ENCODE peak calls at places on chromosomes 6 and 20, in seven cellular contexts. One of them, this sample, is unnamed.

GRCh38 chr6:56435326-56435725 is 187.9 kb upstream of the COL21A1 start:
- DNase-seq in upper lobe of right lung: no peak
- DNase-seq in fibroblast of lung: no peak
- DNase-seq in right atrium auricular region: no peak
- DNase-seq in breast epithelium: no peak
- DNase-seq in right cardiac atrium: no peak
- DNase-seq in CD8-positive, alpha-beta memory T cell: no peak
- DNase-seq in this sample: no peak

GRCh38 chr20:61357119-61357518 is 105.1 kb downstream of the CDH4 start:
- DNase-seq in upper lobe of right lung: no peak
- DNase-seq in fibroblast of lung: no peak
- DNase-seq in right atrium auricular region: no peak
- DNase-seq in breast epithelium: no peak
- DNase-seq in right cardiac atrium: no peak
- DNase-seq in CD8-positive, alpha-beta memory T cell: no peak
- DNase-seq in this sample: no peak

GRCh38 chr6:157513619-157514485 is 132.9 kb downstream of the ZDHHC14 start:
- DNase-seq in upper lobe of right lung: no peak
- DNase-seq in fibroblast of lung: no peak
- DNase-seq in right atrium auricular region: no peak
- DNase-seq in breast epithelium: no peak
- DNase-seq in right cardiac atrium: no peak
- DNase-seq in CD8-positive, alpha-beta memory T cell: no peak
- DNase-seq in this sample: no peak

GRCh38 chr6:158038291-158039177 is 56.9 kb downstream of the SYNJ2 start:
- DNase-seq in upper lobe of right lung: peak; percentile 54
- DNase-seq in fibroblast of lung: no peak
- DNase-seq in right atrium auricular region: no peak
- DNase-seq in breast epithelium: no peak
- DNase-seq in right cardiac atrium: peak; percentile 59
- DNase-seq in CD8-positive, alpha-beta memory T cell: no peak
- DNase-seq in this sample: peak; percentile 56

GRCh38 chr6:2132911-2133310 is 112.5 kb downstream of the GMDS start:
- DNase-seq in upper lobe of right lung: no peak
- DNase-seq in fibroblast of lung: no peak
- DNase-seq in right atrium auricular region: no peak
- DNase-seq in breast epithelium: no peak
- DNase-seq in right cardiac atrium: no peak
- DNase-seq in CD8-positive, alpha-beta memory T cell: no peak
- DNase-seq in this sample: no peak

GRCh38 chr20:50464026-50464724 is 46.0 kb upstream of the PTPN1 start:
- DNase-seq in upper lobe of right lung: peak; percentile 78
- DNase-seq in fibroblast of lung: peak; percentile 65
- DNase-seq in right atrium auricular region: peak; percentile 78
- DNase-seq in breast epithelium: no peak
- DNase-seq in right cardiac atrium: peak; percentile 77
- DNase-seq in CD8-positive, alpha-beta memory T cell: peak; percentile 42
- DNase-seq in this sample: peak; percentile 84

GRCh38 chr20:63330084-63330760 is 30.9 kb downstream of the CHRNA4 start:
- DNase-seq in upper lobe of right lung: no peak
- DNase-seq in fibroblast of lung: no peak
- DNase-seq in right atrium auricular region: no peak
- DNase-seq in breast epithelium: no peak
- DNase-seq in right cardiac atrium: peak; percentile 44
- DNase-seq in CD8-positive, alpha-beta memory T cell: no peak
- DNase-seq in this sample: no peak

GRCh38 chr6:151716446-151717047 is 90.9 kb upstream of the ESR1 start:
- DNase-seq in upper lobe of right lung: no peak
- DNase-seq in fibroblast of lung: no peak
- DNase-seq in right atrium auricular region: no peak
- DNase-seq in breast epithelium: no peak
- DNase-seq in right cardiac atrium: no peak
- DNase-seq in CD8-positive, alpha-beta memory T cell: no peak
- DNase-seq in this sample: no peak

GRCh38 chr6:100363651-100364050 is 101.1 kb downstream of the SIM1 start:
- DNase-seq in upper lobe of right lung: no peak
- DNase-seq in fibroblast of lung: no peak
- DNase-seq in right atrium auricular region: no peak
- DNase-seq in breast epithelium: no peak
- DNase-seq in right cardiac atrium: no peak
- DNase-seq in CD8-positive, alpha-beta memory T cell: no peak
- DNase-seq in this sample: no peak

GRCh38 chr6:10582774-10583508 is 61.8 kb downstream of the GCNT2 start:
- DNase-seq in upper lobe of right lung: no peak
- DNase-seq in fibroblast of lung: no peak
- DNase-seq in right atrium auricular region: no peak
- DNase-seq in breast epithelium: no peak
- DNase-seq in right cardiac atrium: no peak
- DNase-seq in CD8-positive, alpha-beta memory T cell: no peak
- DNase-seq in this sample: no peak

GRCh38 chr6:107932580-107932979 is 25.4 kb downstream of the SEC63 start:
- DNase-seq in upper lobe of right lung: no peak
- DNase-seq in fibroblast of lung: no peak
- DNase-seq in right atrium auricular region: no peak
- DNase-seq in breast epithelium: no peak
- DNase-seq in right cardiac atrium: no peak
- DNase-seq in CD8-positive, alpha-beta memory T cell: no peak
- DNase-seq in this sample: no peak

GRCh38 chr6:25399885-25400284 is 120.7 kb downstream of the CARMIL1 start:
- DNase-seq in upper lobe of right lung: no peak
- DNase-seq in fibroblast of lung: no peak
- DNase-seq in right atrium auricular region: no peak
- DNase-seq in breast epithelium: no peak
- DNase-seq in right cardiac atrium: no peak
- DNase-seq in CD8-positive, alpha-beta memory T cell: no peak
- DNase-seq in this sample: no peak

GRCh38 chr6:146871613-146872465 is 273.1 kb downstream of the ADGB start:
- DNase-seq in upper lobe of right lung: no peak
- DNase-seq in fibroblast of lung: peak; percentile 8
- DNase-seq in right atrium auricular region: no peak
- DNase-seq in breast epithelium: no peak
- DNase-seq in right cardiac atrium: no peak
- DNase-seq in CD8-positive, alpha-beta memory T cell: no peak
- DNase-seq in this sample: no peak

GRCh38 chr6:89690944-89691324 is 52.4 kb upstream of the LYRM2 start:
- DNase-seq in upper lobe of right lung: no peak
- DNase-seq in fibroblast of lung: no peak
- DNase-seq in right atrium auricular region: no peak
- DNase-seq in breast epithelium: no peak
- DNase-seq in right cardiac atrium: no peak
- DNase-seq in CD8-positive, alpha-beta memory T cell: no peak
- DNase-seq in this sample: no peak

GRCh38 chr6:89694428-89694827 is 55.9 kb upstream of the LYRM2 start:
- DNase-seq in upper lobe of right lung: no peak
- DNase-seq in fibroblast of lung: no peak
- DNase-seq in right atrium auricular region: no peak
- DNase-seq in breast epithelium: no peak
- DNase-seq in right cardiac atrium: no peak
- DNase-seq in CD8-positive, alpha-beta memory T cell: no peak
- DNase-seq in this sample: no peak

GRCh38 chr6:89689732-89690131 is 51.2 kb upstream of the LYRM2 start:
- DNase-seq in upper lobe of right lung: no peak
- DNase-seq in fibroblast of lung: no peak
- DNase-seq in right atrium auricular region: no peak
- DNase-seq in breast epithelium: no peak
- DNase-seq in right cardiac atrium: no peak
- DNase-seq in CD8-positive, alpha-beta memory T cell: no peak
- DNase-seq in this sample: no peak

GRCh38 chr6:89693207-89693606 is 54.7 kb upstream of the LYRM2 start:
- DNase-seq in upper lobe of right lung: no peak
- DNase-seq in fibroblast of lung: no peak
- DNase-seq in right atrium auricular region: no peak
- DNase-seq in breast epithelium: no peak
- DNase-seq in right cardiac atrium: no peak
- DNase-seq in CD8-positive, alpha-beta memory T cell: no peak
- DNase-seq in this sample: no peak

DNA sequence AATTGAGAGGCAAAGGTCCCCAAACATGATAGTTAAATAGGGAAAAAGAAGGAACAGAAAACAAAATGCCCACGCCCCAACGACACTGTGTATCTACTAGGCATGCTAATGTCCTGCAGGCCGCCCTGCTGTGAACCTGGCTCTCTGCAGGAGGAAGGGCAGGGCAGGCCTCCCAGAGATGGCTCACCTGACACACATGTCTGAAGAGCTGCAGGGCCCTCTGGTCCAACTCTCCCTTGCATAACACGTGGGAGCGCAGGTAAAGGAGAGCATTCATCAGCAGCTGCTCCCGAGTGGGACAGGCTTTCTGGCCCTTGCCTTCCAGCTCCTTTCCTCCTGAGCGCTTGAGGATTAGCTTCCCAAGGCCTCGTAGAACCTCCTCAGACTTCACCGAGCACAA is 53.7 kb upstream of the LYRM2 start:
- DNase-seq in upper lobe of right lung: no peak
- DNase-seq in fibroblast of lung: no peak
- DNase-seq in right atrium auricular region: no peak
- DNase-seq in breast epithelium: no peak
- DNase-seq in right cardiac atrium: no peak
- DNase-seq in CD8-positive, alpha-beta memory T cell: no peak
- DNase-seq in this sample: no peak
- H3K4me1 ChIP-seq in upper lobe of right lung: no peaks in the 10 kb centered on the region
- H3K4me1 ChIP-seq in fibroblast of lung: no peaks in the 10 kb centered on the region
- H3K4me1 ChIP-seq in right atrium auricular region: peaks cover 6% of the 10 kb centered on the region
- H3K4me1 ChIP-seq in breast epithelium: no peaks in the 10 kb centered on the region
- H3K4me1 ChIP-seq in right cardiac atrium: peaks cover 2% of the 10 kb centered on the region
- H3K4me1 ChIP-seq in CD8-positive, alpha-beta memory T cell: no peaks in the 10 kb centered on the region
- H3K4me1 ChIP-seq in this sample: no peaks in the 10 kb centered on the region

GRCh38 chr20:22581437-22582385 is 2.7 kb downstream of the FOXA2 start:
- DNase-seq in upper lobe of right lung: no peak
- DNase-seq in fibroblast of lung: no peak
- DNase-seq in right atrium auricular region: no peak
- DNase-seq in breast epithelium: no peak
- DNase-seq in right cardiac atrium: no peak
- DNase-seq in CD8-positive, alpha-beta memory T cell: no peak
- DNase-seq in this sample: no peak
- H3K4me1 ChIP-seq in upper lobe of right lung: peaks cover 5% of the 10 kb centered on the region
- H3K4me1 ChIP-seq in fibroblast of lung: no peaks in the 10 kb centered on the region
- H3K4me1 ChIP-seq in right atrium auricular region: peaks cover 59% of the 10 kb centered on the region
- H3K4me1 ChIP-seq in breast epithelium: no peaks in the 10 kb centered on the region
- H3K4me1 ChIP-seq in right cardiac atrium: no peaks in the 10 kb centered on the region
- H3K4me1 ChIP-seq in CD8-positive, alpha-beta memory T cell: no peaks in the 10 kb centered on the region
- H3K4me1 ChIP-seq in this sample: peaks cover 46% of the 10 kb centered on the region

DNA sequence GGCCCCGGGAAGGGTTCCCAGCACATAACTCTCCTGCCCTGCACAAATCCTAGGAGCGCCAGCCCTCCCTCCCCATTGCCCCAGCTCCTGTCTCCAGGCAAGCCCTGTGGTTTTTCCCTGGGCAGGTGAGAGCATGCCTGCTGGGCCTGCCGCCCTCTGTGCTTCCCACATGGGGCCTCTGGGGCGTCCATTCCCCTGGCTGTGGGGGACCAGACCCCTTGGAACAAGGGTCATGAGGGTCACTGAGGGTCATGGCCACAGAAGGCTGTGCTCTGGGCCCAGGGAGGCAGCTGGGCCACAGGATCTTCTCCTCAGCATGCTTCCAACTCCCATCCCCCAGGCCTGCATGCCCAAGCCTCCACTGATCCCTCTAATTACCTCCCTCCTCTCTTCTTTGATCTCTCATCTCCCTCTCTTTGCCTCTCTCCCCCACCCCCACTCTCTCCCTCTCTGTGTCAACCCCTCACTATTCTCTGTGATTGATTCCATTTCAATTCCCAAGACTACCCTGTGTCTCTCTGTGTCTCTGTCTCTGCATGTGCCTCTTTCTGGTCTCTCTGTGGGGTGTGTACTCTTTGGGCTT is 6.1 kb downstream of the MDFI start:
- DNase-seq in upper lobe of right lung: peak; percentile 59
- DNase-seq in fibroblast of lung: no peak
- DNase-seq in right atrium auricular region: no peak
- DNase-seq in breast epithelium: no peak
- DNase-seq in right cardiac atrium: no peak
- DNase-seq in CD8-positive, alpha-beta memory T cell: no peak
- DNase-seq in this sample: peak; percentile 52
- H3K4me1 ChIP-seq in upper lobe of right lung: peaks cover 8% of the 10 kb centered on the region
- H3K4me1 ChIP-seq in fibroblast of lung: no peaks in the 10 kb centered on the region
- H3K4me1 ChIP-seq in right atrium auricular region: peaks cover 1% of the 10 kb centered on the region
- H3K4me1 ChIP-seq in breast epithelium: no peaks in the 10 kb centered on the region
- H3K4me1 ChIP-seq in right cardiac atrium: no peaks in the 10 kb centered on the region
- H3K4me1 ChIP-seq in CD8-positive, alpha-beta memory T cell: no peaks in the 10 kb centered on the region
- H3K4me1 ChIP-seq in this sample: peaks cover 10% of the 10 kb centered on the region

GRCh38 chr6:44117397-44118128 is 9.7 kb downstream of the MRPL14 start:
- DNase-seq in upper lobe of right lung: no peak
- DNase-seq in fibroblast of lung: no peak
- DNase-seq in right atrium auricular region: no peak
- DNase-seq in breast epithelium: no peak
- DNase-seq in right cardiac atrium: no peak
- DNase-seq in CD8-positive, alpha-beta memory T cell: no peak
- DNase-seq in this sample: no peak

GRCh38 chr6:44113396-44113795 is 13.9 kb downstream of the MRPL14 start:
- DNase-seq in upper lobe of right lung: no peak
- DNase-seq in fibroblast of lung: no peak
- DNase-seq in right atrium auricular region: no peak
- DNase-seq in breast epithelium: no peak
- DNase-seq in right cardiac atrium: no peak
- DNase-seq in CD8-positive, alpha-beta memory T cell: no peak
- DNase-seq in this sample: no peak

GRCh38 chr6:44119704-44120262 is 7.5 kb downstream of the MRPL14 start:
- DNase-seq in upper lobe of right lung: peak; percentile 78
- DNase-seq in fibroblast of lung: no peak
- DNase-seq in right atrium auricular region: no peak
- DNase-seq in breast epithelium: no peak
- DNase-seq in right cardiac atrium: no peak
- DNase-seq in CD8-positive, alpha-beta memory T cell: no peak
- DNase-seq in this sample: no peak

GRCh38 chr6:44116643-44117382 is 10.4 kb downstream of the MRPL14 start:
- DNase-seq in upper lobe of right lung: no peak
- DNase-seq in fibroblast of lung: peak; percentile 73
- DNase-seq in right atrium auricular region: no peak
- DNase-seq in breast epithelium: no peak
- DNase-seq in right cardiac atrium: no peak
- DNase-seq in CD8-positive, alpha-beta memory T cell: no peak
- DNase-seq in this sample: no peak

DNA sequence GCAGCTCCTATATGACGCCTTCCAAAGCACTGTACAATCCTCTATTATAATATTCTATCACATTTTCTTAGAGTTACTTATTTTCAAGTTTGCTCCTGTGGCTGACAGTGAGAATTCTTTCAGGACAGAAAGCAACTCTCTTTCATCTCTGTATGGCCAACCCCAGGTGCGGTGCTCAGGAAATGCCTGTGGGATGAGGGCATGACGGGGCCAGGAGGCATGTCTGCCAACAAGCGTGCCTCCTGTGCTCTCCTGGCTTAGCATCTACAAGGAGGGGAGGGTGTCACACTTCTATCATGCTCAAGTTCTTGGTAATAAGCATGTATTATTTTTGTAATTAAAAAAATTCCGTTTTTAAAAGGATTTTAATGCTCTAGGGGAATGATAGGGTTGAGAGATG is 11.4 kb downstream of the MRPL14 start:
- DNase-seq in upper lobe of right lung: no peak
- DNase-seq in fibroblast of lung: no peak
- DNase-seq in right atrium auricular region: no peak
- DNase-seq in breast epithelium: no peak
- DNase-seq in right cardiac atrium: no peak
- DNase-seq in CD8-positive, alpha-beta memory T cell: no peak
- DNase-seq in this sample: no peak
- H3K4me1 ChIP-seq in upper lobe of right lung: peaks cover 47% of the 10 kb centered on the region
- H3K4me1 ChIP-seq in fibroblast of lung: peaks cover 18% of the 10 kb centered on the region
- H3K4me1 ChIP-seq in right atrium auricular region: peaks cover 44% of the 10 kb centered on the region
- H3K4me1 ChIP-seq in breast epithelium: no peaks in the 10 kb centered on the region
- H3K4me1 ChIP-seq in right cardiac atrium: peaks cover 6% of the 10 kb centered on the region
- H3K4me1 ChIP-seq in CD8-positive, alpha-beta memory T cell: peaks cover 33% of the 10 kb centered on the region
- H3K4me1 ChIP-seq in this sample: peaks cover 36% of the 10 kb centered on the region

This sample was measured in suprapubic skin.